ENCODE peak calls at places on chromosomes 16 and 17, in five cellular contexts. One of them, this sample, is unnamed.

GRCh38 chr17:75398279-75398678 is 7.2 kb downstream of the GRB2 start:
- DNase-seq in A549: no peak
- DNase-seq in IMR-90: no peak
- DNase-seq in K562: no peak
- DNase-seq in HepG2: no peak
- DNase-seq in this sample: no peak

GRCh38 chr16:12017583-12017982 is 41.0 kb downstream of the SNX29 start:
- DNase-seq in A549: no peak
- DNase-seq in IMR-90: peak
- DNase-seq in K562: no peak
- DNase-seq in HepG2: no peak
- DNase-seq in this sample: no peak

GRCh38 chr17:76151896-76152454 is 10.9 kb upstream of the FOXJ1 start:
- DNase-seq in A549: no peak
- DNase-seq in IMR-90: no peak
- DNase-seq in K562: no peak
- DNase-seq in HepG2: no peak
- DNase-seq in this sample: no peak

GRCh38 chr17:29010586-29010985 is 4.8 kb upstream of the SEZ6 start:
- DNase-seq in A549: no peak
- DNase-seq in IMR-90: no peak
- DNase-seq in K562: no peak
- DNase-seq in HepG2: no peak
- DNase-seq in this sample: no peak

GRCh38 chr17:51668155-51668962 is 408.0 kb downstream of the UTP18 start:
- DNase-seq in A549: no peak
- DNase-seq in IMR-90: no peak
- DNase-seq in K562: no peak
- DNase-seq in HepG2: no peak
- DNase-seq in this sample: no peak

GRCh38 chr16:68503334-68503733 is 35.8 kb upstream of the ZFP90 start:
- DNase-seq in A549: no peak
- DNase-seq in IMR-90: peak
- DNase-seq in K562: no peak
- DNase-seq in HepG2: no peak
- DNase-seq in this sample: no peak

GRCh38 chr16:69787883-69788282 is 25.8 kb downstream of the WWP2 start:
- DNase-seq in A549: no peak
- DNase-seq in IMR-90: no peak
- DNase-seq in K562: no peak
- DNase-seq in HepG2: peak
- DNase-seq in this sample: no peak

GRCh38 chr16:15552507-15552906 is 90.4 kb downstream of the MARF1 start:
- DNase-seq in A549: no peak
- DNase-seq in IMR-90: no peak
- DNase-seq in K562: no peak
- DNase-seq in HepG2: no peak
- DNase-seq in this sample: no peak

GRCh38 chr17:75758131-75758905 is 6.7 kb downstream of the GALK1 start:
- DNase-seq in A549: no peak
- DNase-seq in IMR-90: no peak
- DNase-seq in K562: no peak
- DNase-seq in HepG2: no peak
- DNase-seq in this sample: no peak

GRCh38 chr17:64172510-64172909 is 42.6 kb upstream of the ERN1 start:
- DNase-seq in A549: no peak
- DNase-seq in IMR-90: no peak
- DNase-seq in K562: peak
- DNase-seq in HepG2: no peak
- DNase-seq in this sample: no peak

GRCh38 chr16:57123969-57124674 is 31.7 kb downstream of the CPNE2 start:
- DNase-seq in A549: no peak
- DNase-seq in IMR-90: no peak
- DNase-seq in K562: no peak
- DNase-seq in HepG2: no peak
- DNase-seq in this sample: no peak

GRCh38 chr17:55116440-55116914 is 147.9 kb downstream of the STXBP4 start:
- DNase-seq in A549: no peak
- DNase-seq in IMR-90: no peak
- DNase-seq in K562: no peak
- DNase-seq in HepG2: peak
- DNase-seq in this sample: no peak

GRCh38 chr16:27273670-27274522 is 5.3 kb upstream of the NSMCE1 start:
- DNase-seq in A549: peak
- DNase-seq in IMR-90: peak
- DNase-seq in K562: no peak
- DNase-seq in HepG2: peak
- DNase-seq in this sample: no peak

GRCh38 chr17:33121272-33121671 is 129.6 kb downstream of the SPACA3 start:
- DNase-seq in A549: no peak
- DNase-seq in IMR-90: no peak
- DNase-seq in K562: no peak
- DNase-seq in HepG2: no peak
- DNase-seq in this sample: no peak

GRCh38 chr17:10748475-10749110 is 18.8 kb upstream of the TMEM220 start:
- DNase-seq in A549: no peak
- DNase-seq in IMR-90: no peak
- DNase-seq in K562: no peak
- DNase-seq in HepG2: no peak
- DNase-seq in this sample: no peak

GRCh38 chr17:79845601-79845949 is 6.3 kb upstream of the CBX4 start:
- DNase-seq in A549: peak
- DNase-seq in IMR-90: no peak
- DNase-seq in K562: peak
- DNase-seq in HepG2: peak
- DNase-seq in this sample: no peak

GRCh38 chr17:81438024-81438664 is 42.9 kb downstream of the BAHCC1 start:
- DNase-seq in A549: no peak
- DNase-seq in IMR-90: no peak
- DNase-seq in K562: no peak
- DNase-seq in HepG2: no peak
- DNase-seq in this sample: no peak

GRCh38 chr17:81436294-81436849 is 41.1 kb downstream of the BAHCC1 start:
- DNase-seq in A549: no peak
- DNase-seq in IMR-90: no peak
- DNase-seq in K562: no peak
- DNase-seq in HepG2: no peak
- DNase-seq in this sample: no peak

GRCh38 chr17:81438688-81439087 is 43.4 kb downstream of the BAHCC1 start:
- DNase-seq in A549: no peak
- DNase-seq in IMR-90: no peak
- DNase-seq in K562: no peak
- DNase-seq in HepG2: no peak
- DNase-seq in this sample: no peak

GRCh38 chr17:81435636-81436293 is 40.5 kb downstream of the BAHCC1 start:
- DNase-seq in A549: no peak
- DNase-seq in IMR-90: no peak
- DNase-seq in K562: no peak
- DNase-seq in HepG2: no peak
- DNase-seq in this sample: no peak

DNA sequence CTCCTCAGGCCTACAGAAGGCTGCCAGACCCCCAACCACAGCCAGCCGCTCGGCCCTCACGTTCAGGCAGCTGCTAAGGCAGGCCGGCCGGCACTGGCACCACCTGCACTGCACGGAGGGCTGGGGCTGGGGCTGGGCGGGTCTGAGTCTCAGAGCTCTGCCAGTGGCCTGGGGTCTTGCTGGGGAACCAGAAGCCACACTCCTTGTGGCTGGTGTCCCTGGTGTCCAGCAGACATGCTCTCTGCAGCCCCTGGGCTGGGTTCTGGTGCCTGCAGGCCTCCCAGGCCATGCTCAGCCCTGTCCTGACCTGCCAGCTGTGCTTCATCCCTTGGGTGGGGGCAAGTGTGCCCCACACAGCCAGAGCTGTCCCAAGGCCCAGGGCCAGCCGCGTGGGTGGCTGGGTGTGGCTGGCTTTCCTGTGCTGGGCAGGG is 42.0 kb downstream of the BAHCC1 start:
- DNase-seq in A549: no peak
- DNase-seq in IMR-90: no peak
- DNase-seq in K562: no peak
- DNase-seq in HepG2: no peak
- DNase-seq in this sample: no peak
- TF ChIP-seq BHLHE40 in A549: no peak
- TF ChIP-seq BHLHE40 in IMR-90: no peak
- TF ChIP-seq BHLHE40 in K562: no peak
- TF ChIP-seq BHLHE40 in HepG2: no peak
- TF ChIP-seq BHLHE40 in this sample: no peak

GRCh38 chr17:82930924-82931695 is 91.3 kb upstream of the ZNF750 start:
- DNase-seq in A549: no peak
- DNase-seq in IMR-90: no peak
- DNase-seq in K562: no peak
- DNase-seq in HepG2: no peak
- DNase-seq in this sample: no peak

GRCh38 chr17:82929011-82929622 is 89.3 kb upstream of the ZNF750 start:
- DNase-seq in A549: no peak
- DNase-seq in IMR-90: no peak
- DNase-seq in K562: no peak
- DNase-seq in HepG2: no peak
- DNase-seq in this sample: no peak

GRCh38 chr17:82927661-82928601 is 88.1 kb upstream of the ZNF750 start:
- DNase-seq in A549: no peak
- DNase-seq in IMR-90: no peak
- DNase-seq in K562: no peak
- DNase-seq in HepG2: no peak
- DNase-seq in this sample: no peak

GRCh38 chr17:82930043-82930923 is 90.5 kb upstream of the ZNF750 start:
- DNase-seq in A549: no peak
- DNase-seq in IMR-90: no peak
- DNase-seq in K562: no peak
- DNase-seq in HepG2: no peak
- DNase-seq in this sample: no peak

GRCh38 chr17:82929676-82930042 is 89.8 kb upstream of the ZNF750 start:
- DNase-seq in A549: no peak
- DNase-seq in IMR-90: no peak
- DNase-seq in K562: no peak
- DNase-seq in HepG2: no peak
- DNase-seq in this sample: no peak
- TF ChIP-seq BHLHE40 in A549: no peak
- TF ChIP-seq BHLHE40 in IMR-90: no peak
- TF ChIP-seq BHLHE40 in K562: no peak
- TF ChIP-seq BHLHE40 in HepG2: no peak
- TF ChIP-seq BHLHE40 in this sample: no peak

GRCh38 chr17:60926466-60927183 is 249.0 kb downstream of the BCAS3 start:
- DNase-seq in A549: no peak
- DNase-seq in IMR-90: peak
- DNase-seq in K562: no peak
- DNase-seq in HepG2: no peak
- DNase-seq in this sample: no peak
- TF ChIP-seq BHLHE40 in A549: no peak
- TF ChIP-seq BHLHE40 in IMR-90: no peak
- TF ChIP-seq BHLHE40 in K562: no peak
- TF ChIP-seq BHLHE40 in HepG2: no peak
- TF ChIP-seq BHLHE40 in this sample: no peak

GRCh38 chr17:81858170-81858966 is 2.0 kb downstream of the P4HB start:
- DNase-seq in A549: no peak
- DNase-seq in IMR-90: no peak
- DNase-seq in K562: no peak
- DNase-seq in HepG2: no peak
- DNase-seq in this sample: no peak
- TF ChIP-seq BHLHE40 in A549: no peak
- TF ChIP-seq BHLHE40 in IMR-90: no peak
- TF ChIP-seq BHLHE40 in K562: no peak
- TF ChIP-seq BHLHE40 in HepG2: no peak
- TF ChIP-seq BHLHE40 in this sample: no peak

GRCh38 chr17:21298056-21298982 is 13.8 kb downstream of the MAP2K3 start:
- DNase-seq in A549: no peak
- DNase-seq in IMR-90: no peak
- DNase-seq in K562: no peak
- DNase-seq in HepG2: no peak
- DNase-seq in this sample: no peak
- TF ChIP-seq BHLHE40 in A549: no peak
- TF ChIP-seq BHLHE40 in IMR-90: no peak
- TF ChIP-seq BHLHE40 in K562: no peak
- TF ChIP-seq BHLHE40 in HepG2: no peak
- TF ChIP-seq BHLHE40 in this sample: no peak

DNA sequence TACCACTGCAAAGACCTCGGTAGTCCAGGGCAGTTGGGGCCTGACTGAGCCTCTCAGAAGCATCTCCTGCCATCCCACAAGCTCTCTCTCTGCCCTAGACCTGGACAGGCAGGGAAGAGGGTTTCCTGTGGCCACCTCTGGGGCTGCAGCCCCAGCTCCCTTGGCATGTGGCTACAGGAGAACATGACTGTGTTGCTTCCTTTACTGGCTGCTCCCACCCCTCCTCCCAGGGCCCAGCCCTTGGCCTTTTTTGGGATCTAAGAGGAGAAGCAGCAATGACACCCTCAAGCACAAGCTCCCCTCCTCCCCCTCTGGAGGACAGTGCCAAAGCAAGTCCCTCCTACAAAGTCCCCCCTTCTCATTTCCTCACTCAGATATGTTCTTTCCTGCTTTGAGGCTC is 5.6 kb downstream of the MRPL27 start:
- DNase-seq in A549: no peak
- DNase-seq in IMR-90: no peak
- DNase-seq in K562: no peak
- DNase-seq in HepG2: no peak
- DNase-seq in this sample: no peak
- TF ChIP-seq BHLHE40 in A549: no peak
- TF ChIP-seq BHLHE40 in IMR-90: no peak
- TF ChIP-seq BHLHE40 in K562: no peak
- TF ChIP-seq BHLHE40 in HepG2: no peak
- TF ChIP-seq BHLHE40 in this sample: no peak